ENCODE peak calls at places on chromosomes 4 and X, in nine cellular contexts. One of them, this sample, is unnamed.

GRCh38 chrX:151919610-151920009 is 6.9 kb downstream of the MAGEA4 start:
- DNase-seq in activated CD4-positive, alpha-beta T cell treated with anti-CD3 and anti-CD28 coated beads, Interleukin-2, amount 50 U/mL, for 1 hour: no peak
- DNase-seq in omental fat pad: no peak
- DNase-seq in fibroblast of mammary gland: no peak
- DNase-seq in breast epithelium: no peak
- DNase-seq in stimulated activated CD4-positive, alpha-beta T cell treated with anti-CD3 and anti-CD28 coated beads, Interleukin-15, amount 100 ng/mL, for 1 hour: no peak
- DNase-seq in lower lobe of right lung: no peak
- DNase-seq in ovary: no peak
- DNase-seq in iPS-NIHi11: no peak
- DNase-seq in this sample: no peak

GRCh38 chr4:8508731-8509130 is 68.2 kb downstream of the TRMT44 start:
- DNase-seq in ovary: no peak
- DNase-seq in stimulated activated CD4-positive, alpha-beta T cell treated with anti-CD3 and anti-CD28 coated beads, Interleukin-15, amount 100 ng/mL, for 1 hour: no peak
- DNase-seq in fibroblast of mammary gland: no peak
- DNase-seq in breast epithelium: no peak
- DNase-seq in lower lobe of right lung: no peak
- DNase-seq in omental fat pad: no peak
- DNase-seq in activated CD4-positive, alpha-beta T cell treated with anti-CD3 and anti-CD28 coated beads, Interleukin-2, amount 50 U/mL, for 1 hour: no peak
- DNase-seq in iPS-NIHi11: no peak
- DNase-seq in this sample: no peak

GRCh38 chr4:107561481-107561880 is 158.6 kb downstream of the PAPSS1 start:
- DNase-seq in activated CD4-positive, alpha-beta T cell treated with anti-CD3 and anti-CD28 coated beads, Interleukin-2, amount 50 U/mL, for 1 hour: no peak
- DNase-seq in omental fat pad: no peak
- DNase-seq in fibroblast of mammary gland: no peak
- DNase-seq in lower lobe of right lung: no peak
- DNase-seq in breast epithelium: no peak
- DNase-seq in ovary: no peak
- DNase-seq in stimulated activated CD4-positive, alpha-beta T cell treated with anti-CD3 and anti-CD28 coated beads, Interleukin-15, amount 100 ng/mL, for 1 hour: no peak
- DNase-seq in iPS-NIHi11: no peak
- DNase-seq in this sample: no peak

GRCh38 chrX:135484636-135485289 is 35.7 kb upstream of the INTS6L start:
- DNase-seq in ovary: no peak
- DNase-seq in iPS-NIHi11: peak; percentile 4
- DNase-seq in lower lobe of right lung: no peak
- DNase-seq in activated CD4-positive, alpha-beta T cell treated with anti-CD3 and anti-CD28 coated beads, Interleukin-2, amount 50 U/mL, for 1 hour: no peak
- DNase-seq in breast epithelium: no peak
- DNase-seq in fibroblast of mammary gland: peak; percentile 51
- DNase-seq in omental fat pad: no peak
- DNase-seq in stimulated activated CD4-positive, alpha-beta T cell treated with anti-CD3 and anti-CD28 coated beads, Interleukin-15, amount 100 ng/mL, for 1 hour: no peak
- DNase-seq in this sample: peak; percentile 39

GRCh38 chr4:185457136-185457535 is 14.4 kb downstream of the CCDC110 start:
- DNase-seq in ovary: no peak
- DNase-seq in stimulated activated CD4-positive, alpha-beta T cell treated with anti-CD3 and anti-CD28 coated beads, Interleukin-15, amount 100 ng/mL, for 1 hour: no peak
- DNase-seq in fibroblast of mammary gland: no peak
- DNase-seq in iPS-NIHi11: peak; percentile 17
- DNase-seq in omental fat pad: no peak
- DNase-seq in activated CD4-positive, alpha-beta T cell treated with anti-CD3 and anti-CD28 coated beads, Interleukin-2, amount 50 U/mL, for 1 hour: no peak
- DNase-seq in breast epithelium: no peak
- DNase-seq in lower lobe of right lung: no peak
- DNase-seq in this sample: no peak

GRCh38 chr4:151227731-151228130 is 49.2 kb upstream of the PRSS48 start:
- DNase-seq in breast epithelium: no peak
- DNase-seq in ovary: peak; percentile 61
- DNase-seq in lower lobe of right lung: no peak
- DNase-seq in fibroblast of mammary gland: peak; percentile 93
- DNase-seq in iPS-NIHi11: peak; percentile 41
- DNase-seq in omental fat pad: no peak
- DNase-seq in stimulated activated CD4-positive, alpha-beta T cell treated with anti-CD3 and anti-CD28 coated beads, Interleukin-15, amount 100 ng/mL, for 1 hour: no peak
- DNase-seq in activated CD4-positive, alpha-beta T cell treated with anti-CD3 and anti-CD28 coated beads, Interleukin-2, amount 50 U/mL, for 1 hour: no peak
- DNase-seq in this sample: no peak

GRCh38 chr4:129167640-129168260 is 71.8 kb downstream of the C4orf33 start:
- DNase-seq in iPS-NIHi11: peak; percentile 17
- DNase-seq in activated CD4-positive, alpha-beta T cell treated with anti-CD3 and anti-CD28 coated beads, Interleukin-2, amount 50 U/mL, for 1 hour: no peak
- DNase-seq in breast epithelium: no peak
- DNase-seq in ovary: no peak
- DNase-seq in fibroblast of mammary gland: no peak
- DNase-seq in lower lobe of right lung: no peak
- DNase-seq in omental fat pad: no peak
- DNase-seq in stimulated activated CD4-positive, alpha-beta T cell treated with anti-CD3 and anti-CD28 coated beads, Interleukin-15, amount 100 ng/mL, for 1 hour: no peak
- DNase-seq in this sample: no peak

GRCh38 chr4:167238226-167238625 is 3.9 kb upstream of the SPOCK3 start:
- DNase-seq in breast epithelium: no peak
- DNase-seq in lower lobe of right lung: no peak
- DNase-seq in ovary: no peak
- DNase-seq in fibroblast of mammary gland: no peak
- DNase-seq in omental fat pad: no peak
- DNase-seq in iPS-NIHi11: no peak
- DNase-seq in activated CD4-positive, alpha-beta T cell treated with anti-CD3 and anti-CD28 coated beads, Interleukin-2, amount 50 U/mL, for 1 hour: no peak
- DNase-seq in stimulated activated CD4-positive, alpha-beta T cell treated with anti-CD3 and anti-CD28 coated beads, Interleukin-15, amount 100 ng/mL, for 1 hour: no peak
- DNase-seq in this sample: no peak

GRCh38 chr4:2289311-2289954 is 27.5 kb upstream of the MXD4 start:
- DNase-seq in breast epithelium: peak; percentile 49
- DNase-seq in fibroblast of mammary gland: no peak
- DNase-seq in ovary: no peak
- DNase-seq in stimulated activated CD4-positive, alpha-beta T cell treated with anti-CD3 and anti-CD28 coated beads, Interleukin-15, amount 100 ng/mL, for 1 hour: no peak
- DNase-seq in omental fat pad: peak; percentile 8
- DNase-seq in iPS-NIHi11: no peak
- DNase-seq in activated CD4-positive, alpha-beta T cell treated with anti-CD3 and anti-CD28 coated beads, Interleukin-2, amount 50 U/mL, for 1 hour: no peak
- DNase-seq in lower lobe of right lung: no peak
- DNase-seq in this sample: no peak

GRCh38 chr4:102196221-102196620 is 149.1 kb downstream of the SLC39A8 start:
- DNase-seq in breast epithelium: no peak
- DNase-seq in stimulated activated CD4-positive, alpha-beta T cell treated with anti-CD3 and anti-CD28 coated beads, Interleukin-15, amount 100 ng/mL, for 1 hour: no peak
- DNase-seq in lower lobe of right lung: no peak
- DNase-seq in activated CD4-positive, alpha-beta T cell treated with anti-CD3 and anti-CD28 coated beads, Interleukin-2, amount 50 U/mL, for 1 hour: no peak
- DNase-seq in omental fat pad: no peak
- DNase-seq in fibroblast of mammary gland: peak; percentile 23
- DNase-seq in iPS-NIHi11: no peak
- DNase-seq in ovary: no peak
- DNase-seq in this sample: no peak

GRCh38 chr4:16198271-16198670 is 28.0 kb downstream of the TAPT1 start:
- DNase-seq in breast epithelium: no peak
- DNase-seq in iPS-NIHi11: no peak
- DNase-seq in fibroblast of mammary gland: no peak
- DNase-seq in ovary: no peak
- DNase-seq in activated CD4-positive, alpha-beta T cell treated with anti-CD3 and anti-CD28 coated beads, Interleukin-2, amount 50 U/mL, for 1 hour: no peak
- DNase-seq in stimulated activated CD4-positive, alpha-beta T cell treated with anti-CD3 and anti-CD28 coated beads, Interleukin-15, amount 100 ng/mL, for 1 hour: no peak
- DNase-seq in lower lobe of right lung: no peak
- DNase-seq in omental fat pad: no peak
- DNase-seq in this sample: no peak

GRCh38 chr4:168197926-168198325 is 105.6 kb downstream of the ANXA10 start:
- DNase-seq in activated CD4-positive, alpha-beta T cell treated with anti-CD3 and anti-CD28 coated beads, Interleukin-2, amount 50 U/mL, for 1 hour: no peak
- DNase-seq in omental fat pad: no peak
- DNase-seq in ovary: no peak
- DNase-seq in fibroblast of mammary gland: peak; percentile 2
- DNase-seq in iPS-NIHi11: no peak
- DNase-seq in breast epithelium: no peak
- DNase-seq in lower lobe of right lung: no peak
- DNase-seq in stimulated activated CD4-positive, alpha-beta T cell treated with anti-CD3 and anti-CD28 coated beads, Interleukin-15, amount 100 ng/mL, for 1 hour: no peak
- DNase-seq in this sample: no peak

GRCh38 chr4:39125600-39125985 is 56.7 kb upstream of the WDR19 start:
- DNase-seq in omental fat pad: no peak
- DNase-seq in lower lobe of right lung: no peak
- DNase-seq in ovary: no peak
- DNase-seq in breast epithelium: no peak
- DNase-seq in iPS-NIHi11: no peak
- DNase-seq in activated CD4-positive, alpha-beta T cell treated with anti-CD3 and anti-CD28 coated beads, Interleukin-2, amount 50 U/mL, for 1 hour: no peak
- DNase-seq in stimulated activated CD4-positive, alpha-beta T cell treated with anti-CD3 and anti-CD28 coated beads, Interleukin-15, amount 100 ng/mL, for 1 hour: no peak
- DNase-seq in fibroblast of mammary gland: no peak
- DNase-seq in this sample: no peak

GRCh38 chr4:152522754-152523153 is 13.1 kb downstream of the FBXW7 start:
- DNase-seq in ovary: no peak
- DNase-seq in iPS-NIHi11: no peak
- DNase-seq in lower lobe of right lung: no peak
- DNase-seq in fibroblast of mammary gland: no peak
- DNase-seq in activated CD4-positive, alpha-beta T cell treated with anti-CD3 and anti-CD28 coated beads, Interleukin-2, amount 50 U/mL, for 1 hour: no peak
- DNase-seq in breast epithelium: no peak
- DNase-seq in omental fat pad: no peak
- DNase-seq in stimulated activated CD4-positive, alpha-beta T cell treated with anti-CD3 and anti-CD28 coated beads, Interleukin-15, amount 100 ng/mL, for 1 hour: no peak
- DNase-seq in this sample: no peak

GRCh38 chr4:82787342-82787741 is 11.3 kb downstream of the SCD5 start:
- DNase-seq in activated CD4-positive, alpha-beta T cell treated with anti-CD3 and anti-CD28 coated beads, Interleukin-2, amount 50 U/mL, for 1 hour: no peak
- DNase-seq in iPS-NIHi11: no peak
- DNase-seq in omental fat pad: no peak
- DNase-seq in stimulated activated CD4-positive, alpha-beta T cell treated with anti-CD3 and anti-CD28 coated beads, Interleukin-15, amount 100 ng/mL, for 1 hour: no peak
- DNase-seq in breast epithelium: no peak
- DNase-seq in fibroblast of mammary gland: peak; percentile 56
- DNase-seq in ovary: no peak
- DNase-seq in lower lobe of right lung: no peak
- DNase-seq in this sample: no peak

GRCh38 chrX:47746446-47746845 is 87.5 kb upstream of the UXT start:
- DNase-seq in activated CD4-positive, alpha-beta T cell treated with anti-CD3 and anti-CD28 coated beads, Interleukin-2, amount 50 U/mL, for 1 hour: no peak
- DNase-seq in iPS-NIHi11: no peak
- DNase-seq in lower lobe of right lung: no peak
- DNase-seq in breast epithelium: no peak
- DNase-seq in ovary: no peak
- DNase-seq in stimulated activated CD4-positive, alpha-beta T cell treated with anti-CD3 and anti-CD28 coated beads, Interleukin-15, amount 100 ng/mL, for 1 hour: no peak
- DNase-seq in fibroblast of mammary gland: no peak
- DNase-seq in omental fat pad: no peak
- DNase-seq in this sample: no peak

GRCh38 chr4:98341309-98341708 is 80.1 kb downstream of the RAP1GDS1 start:
- DNase-seq in lower lobe of right lung: no peak
- DNase-seq in breast epithelium: no peak
- DNase-seq in ovary: no peak
- DNase-seq in iPS-NIHi11: peak; percentile 9
- DNase-seq in fibroblast of mammary gland: peak; percentile 37
- DNase-seq in activated CD4-positive, alpha-beta T cell treated with anti-CD3 and anti-CD28 coated beads, Interleukin-2, amount 50 U/mL, for 1 hour: no peak
- DNase-seq in omental fat pad: no peak
- DNase-seq in stimulated activated CD4-positive, alpha-beta T cell treated with anti-CD3 and anti-CD28 coated beads, Interleukin-15, amount 100 ng/mL, for 1 hour: no peak
- DNase-seq in this sample: peak; percentile 15

GRCh38 chrX:119040432-119040831 is 32.4 kb upstream of the CT47C1 start:
- DNase-seq in fibroblast of mammary gland: peak; percentile 25
- DNase-seq in breast epithelium: no peak
- DNase-seq in omental fat pad: no peak
- DNase-seq in ovary: no peak
- DNase-seq in activated CD4-positive, alpha-beta T cell treated with anti-CD3 and anti-CD28 coated beads, Interleukin-2, amount 50 U/mL, for 1 hour: no peak
- DNase-seq in stimulated activated CD4-positive, alpha-beta T cell treated with anti-CD3 and anti-CD28 coated beads, Interleukin-15, amount 100 ng/mL, for 1 hour: no peak
- DNase-seq in lower lobe of right lung: no peak
- DNase-seq in iPS-NIHi11: no peak
- DNase-seq in this sample: no peak

GRCh38 chrX:44874481-44875184 is 1.6 kb downstream of the KDM6A start:
- DNase-seq in activated CD4-positive, alpha-beta T cell treated with anti-CD3 and anti-CD28 coated beads, Interleukin-2, amount 50 U/mL, for 1 hour: peak; percentile 32
- DNase-seq in breast epithelium: no peak
- DNase-seq in lower lobe of right lung: no peak
- DNase-seq in stimulated activated CD4-positive, alpha-beta T cell treated with anti-CD3 and anti-CD28 coated beads, Interleukin-15, amount 100 ng/mL, for 1 hour: peak; percentile 2
- DNase-seq in ovary: peak; percentile 39
- DNase-seq in iPS-NIHi11: peak; percentile 19
- DNase-seq in omental fat pad: no peak
- DNase-seq in fibroblast of mammary gland: peak; percentile 63
- DNase-seq in this sample: peak; percentile 59